ENCODE peak calls at places on chromosomes 16 and 17, in ten cellular contexts. One of them, this sample, is unnamed.

GRCh38 chr16:49588729-49589384 is 215.3 kb downstream of the C16orf78 start:
- DNase-seq in H9: peak; percentile 23
- DNase-seq in foreskin fibroblast: peak; percentile 21
- DNase-seq in natural killer cell: no peak
- DNase-seq in WTC11: peak; percentile 10
- DNase-seq in choroid plexus epithelial cell: peak; percentile 81
- DNase-seq in hepatocyte: no peak
- DNase-seq in nephron progenitor cell: no peak
- DNase-seq in fibroblast of the aortic adventitia: peak; percentile 27
- DNase-seq in body of pancreas: no peak
- DNase-seq in this sample: peak; percentile 25

GRCh38 chr16:79599837-79600635 is 501 bp downstream of the MAF start:
- DNase-seq in H9: peak; percentile 67
- DNase-seq in foreskin fibroblast: peak; percentile 69
- DNase-seq in natural killer cell: peak; percentile 60
- DNase-seq in WTC11: peak; percentile 65
- DNase-seq in choroid plexus epithelial cell: peak; percentile 49
- DNase-seq in hepatocyte: peak; percentile 82
- DNase-seq in nephron progenitor cell: peak; percentile 82
- DNase-seq in fibroblast of the aortic adventitia: no peak
- DNase-seq in body of pancreas: peak; percentile 63
- DNase-seq in this sample: peak; percentile 51

GRCh38 chr16:76784530-76784929 is 406.5 kb upstream of the MON1B start:
- DNase-seq in H9: no peak
- DNase-seq in foreskin fibroblast: no peak
- DNase-seq in natural killer cell: no peak
- DNase-seq in WTC11: no peak
- DNase-seq in choroid plexus epithelial cell: no peak
- DNase-seq in hepatocyte: no peak
- DNase-seq in nephron progenitor cell: no peak
- DNase-seq in fibroblast of the aortic adventitia: no peak
- DNase-seq in body of pancreas: no peak
- DNase-seq in this sample: no peak

GRCh38 chr16:50548659-50549560 is 714 bp downstream of the NKD1 start:
- DNase-seq in H9: no peak
- DNase-seq in foreskin fibroblast: peak; percentile 38
- DNase-seq in natural killer cell: no peak
- DNase-seq in WTC11: peak; percentile 30
- DNase-seq in choroid plexus epithelial cell: peak; percentile 11
- DNase-seq in hepatocyte: no peak
- DNase-seq in nephron progenitor cell: peak; percentile 59
- DNase-seq in fibroblast of the aortic adventitia: no peak
- DNase-seq in body of pancreas: peak; percentile 27
- DNase-seq in this sample: no peak

GRCh38 chr16:84530590-84530989 is 26.1 kb upstream of the MEAK7 start:
- DNase-seq in H9: no peak
- DNase-seq in foreskin fibroblast: no peak
- DNase-seq in natural killer cell: no peak
- DNase-seq in WTC11: no peak
- DNase-seq in choroid plexus epithelial cell: no peak
- DNase-seq in hepatocyte: no peak
- DNase-seq in nephron progenitor cell: no peak
- DNase-seq in fibroblast of the aortic adventitia: no peak
- DNase-seq in body of pancreas: no peak
- DNase-seq in this sample: no peak

GRCh38 chr17:65137076-65137935 is at the start of gene RGS9:
- DNase-seq in H9: peak; percentile 98
- DNase-seq in foreskin fibroblast: peak; percentile 83
- DNase-seq in natural killer cell: peak; percentile 89
- DNase-seq in WTC11: peak; percentile 89
- DNase-seq in choroid plexus epithelial cell: peak; percentile 54
- DNase-seq in hepatocyte: peak; percentile 90
- DNase-seq in nephron progenitor cell: peak; percentile 88
- DNase-seq in fibroblast of the aortic adventitia: peak; percentile 56
- DNase-seq in body of pancreas: peak; percentile 84
- DNase-seq in this sample: peak; percentile 91

GRCh38 chr17:55366020-55366481 is 55.6 kb downstream of the MMD start:
- DNase-seq in H9: no peak
- DNase-seq in foreskin fibroblast: no peak
- DNase-seq in natural killer cell: no peak
- DNase-seq in WTC11: no peak
- DNase-seq in choroid plexus epithelial cell: no peak
- DNase-seq in hepatocyte: no peak
- DNase-seq in nephron progenitor cell: no peak
- DNase-seq in fibroblast of the aortic adventitia: no peak
- DNase-seq in body of pancreas: no peak
- DNase-seq in this sample: no peak

GRCh38 chr17:9123594-9124553 is 102.6 kb downstream of the NTN1 start:
- DNase-seq in H9: no peak
- DNase-seq in foreskin fibroblast: no peak
- DNase-seq in natural killer cell: no peak
- DNase-seq in WTC11: no peak
- DNase-seq in choroid plexus epithelial cell: no peak
- DNase-seq in hepatocyte: no peak
- DNase-seq in nephron progenitor cell: peak; percentile 21
- DNase-seq in fibroblast of the aortic adventitia: no peak
- DNase-seq in body of pancreas: no peak
- DNase-seq in this sample: no peak

GRCh38 chr17:1931759-1932579 is 93.2 kb downstream of the RTN4RL1 start:
- DNase-seq in H9: peak; percentile 85
- DNase-seq in foreskin fibroblast: peak; percentile 16
- DNase-seq in natural killer cell: no peak
- DNase-seq in WTC11: peak; percentile 73
- DNase-seq in choroid plexus epithelial cell: no peak
- DNase-seq in hepatocyte: peak; percentile 74
- DNase-seq in nephron progenitor cell: peak; percentile 66
- DNase-seq in fibroblast of the aortic adventitia: peak; percentile 16
- DNase-seq in body of pancreas: peak; percentile 61
- DNase-seq in this sample: no peak

GRCh38 chr16:2475413-2476344 is 752 bp downstream of the TBC1D24 start:
- DNase-seq in H9: peak; percentile 56
- DNase-seq in foreskin fibroblast: peak; percentile 31
- DNase-seq in natural killer cell: no peak
- DNase-seq in WTC11: peak; percentile 45
- DNase-seq in choroid plexus epithelial cell: no peak
- DNase-seq in hepatocyte: peak; percentile 64
- DNase-seq in nephron progenitor cell: no peak
- DNase-seq in fibroblast of the aortic adventitia: no peak
- DNase-seq in body of pancreas: peak; percentile 67
- DNase-seq in this sample: no peak

GRCh38 chr17:3004925-3005324 is 58.5 kb downstream of the OR1D5 start:
- DNase-seq in H9: no peak
- DNase-seq in foreskin fibroblast: no peak
- DNase-seq in natural killer cell: no peak
- DNase-seq in WTC11: no peak
- DNase-seq in choroid plexus epithelial cell: no peak
- DNase-seq in hepatocyte: no peak
- DNase-seq in nephron progenitor cell: no peak
- DNase-seq in fibroblast of the aortic adventitia: no peak
- DNase-seq in body of pancreas: peak; percentile 37
- DNase-seq in this sample: no peak

GRCh38 chr17:9648521-9649110 is 3.3 kb downstream of the USP43 start:
- DNase-seq in H9: peak; percentile 53
- DNase-seq in foreskin fibroblast: no peak
- DNase-seq in natural killer cell: no peak
- DNase-seq in WTC11: peak; percentile 34
- DNase-seq in choroid plexus epithelial cell: no peak
- DNase-seq in hepatocyte: no peak
- DNase-seq in nephron progenitor cell: no peak
- DNase-seq in fibroblast of the aortic adventitia: no peak
- DNase-seq in body of pancreas: no peak
- DNase-seq in this sample: no peak

DNA sequence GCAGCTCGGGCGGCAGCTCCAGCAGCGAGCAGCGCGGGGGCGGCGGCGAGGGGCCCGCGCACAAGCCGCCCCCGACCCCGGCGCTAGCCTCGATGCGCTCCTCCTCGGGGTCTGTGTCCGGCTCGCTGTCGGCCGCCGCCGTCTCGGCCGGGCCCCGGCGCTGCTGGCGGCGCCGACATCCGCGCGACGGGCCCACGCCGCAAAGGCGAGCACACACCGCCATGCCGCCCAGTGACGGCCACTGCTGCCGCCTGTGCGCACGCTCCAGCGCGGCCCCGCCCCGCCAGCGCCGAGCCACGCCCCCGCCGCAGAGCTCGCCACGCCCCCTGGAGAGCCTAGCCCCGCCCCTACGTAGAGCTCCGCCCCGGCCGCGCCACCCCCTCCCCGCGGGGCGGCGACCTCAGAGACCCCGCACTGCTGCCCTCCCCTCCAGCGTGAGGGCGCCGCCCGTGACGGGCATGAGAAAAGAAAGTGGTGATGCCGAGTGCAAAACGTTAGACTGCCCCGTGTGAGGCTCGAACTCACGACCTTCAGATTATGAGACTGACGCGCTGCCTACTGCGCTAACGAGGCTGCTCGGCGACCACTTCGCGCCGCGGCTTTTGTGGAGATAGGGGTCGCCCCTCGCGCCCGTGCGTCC is at the start of gene FBXO31:
- DNase-seq in H9: peak; percentile 94
- DNase-seq in foreskin fibroblast: peak; percentile 96
- DNase-seq in natural killer cell: peak; percentile 94
- DNase-seq in WTC11: peak; percentile 88
- DNase-seq in choroid plexus epithelial cell: peak; percentile 93
- DNase-seq in hepatocyte: peak; percentile 94
- DNase-seq in nephron progenitor cell: peak; percentile 92
- DNase-seq in fibroblast of the aortic adventitia: peak; percentile 94
- DNase-seq in body of pancreas: peak; percentile 77
- DNase-seq in this sample: peak; percentile 88
- TF ChIP-seq CTCF in H9: no peak
- TF ChIP-seq CTCF in foreskin fibroblast: no peak
- TF ChIP-seq CTCF in natural killer cell: no peak
- TF ChIP-seq CTCF in WTC11: no peak
- TF ChIP-seq CTCF in choroid plexus epithelial cell: no peak
- TF ChIP-seq CTCF in hepatocyte: no peak
- TF ChIP-seq CTCF in nephron progenitor cell: no peak
- TF ChIP-seq CTCF in fibroblast of the aortic adventitia: no peak
- TF ChIP-seq CTCF in body of pancreas: peak; percentile 21
- TF ChIP-seq CTCF in this sample: no peak

DNA sequence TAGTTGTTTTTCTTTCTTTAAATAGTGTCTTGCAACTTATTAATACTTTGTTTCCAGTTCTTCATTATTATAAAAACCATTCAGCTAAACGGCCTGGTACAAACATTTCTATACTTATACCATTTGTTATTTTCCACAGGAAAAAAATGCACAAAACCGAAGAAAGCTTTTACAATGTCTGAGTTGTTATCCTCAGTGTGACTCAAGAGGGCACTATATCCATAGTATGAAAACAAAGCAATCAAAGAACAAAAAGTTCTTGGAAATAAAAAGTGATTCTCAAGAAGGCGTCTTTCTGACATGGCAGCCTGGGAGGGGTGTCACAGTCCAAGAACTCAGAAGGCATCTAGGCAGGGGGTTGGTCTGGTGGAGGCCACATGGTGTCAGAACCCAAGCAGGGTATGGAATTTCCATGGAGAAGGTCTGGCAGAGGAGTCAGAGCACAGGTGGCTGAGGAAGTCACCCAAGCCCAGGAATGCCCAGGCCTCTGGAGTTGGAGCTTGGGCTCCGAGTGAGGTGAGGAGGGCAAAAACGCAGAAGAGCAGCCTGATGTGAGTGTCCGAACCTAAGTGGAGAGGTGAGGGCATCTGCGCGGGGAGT is 70.9 kb upstream of the ATP2A3 start:
- DNase-seq in H9: no peak
- DNase-seq in foreskin fibroblast: peak; percentile 8
- DNase-seq in natural killer cell: no peak
- DNase-seq in WTC11: no peak
- DNase-seq in choroid plexus epithelial cell: peak; percentile 25
- DNase-seq in hepatocyte: no peak
- DNase-seq in nephron progenitor cell: no peak
- DNase-seq in fibroblast of the aortic adventitia: no peak
- DNase-seq in body of pancreas: peak; percentile 38
- DNase-seq in this sample: no peak
- TF ChIP-seq CTCF in H9: peak; percentile 28
- TF ChIP-seq CTCF in foreskin fibroblast: no peak
- TF ChIP-seq CTCF in natural killer cell: no peak
- TF ChIP-seq CTCF in WTC11: no peak
- TF ChIP-seq CTCF in choroid plexus epithelial cell: peak; percentile 20
- TF ChIP-seq CTCF in hepatocyte: peak; percentile 13
- TF ChIP-seq CTCF in nephron progenitor cell: no peak
- TF ChIP-seq CTCF in fibroblast of the aortic adventitia: no peak
- TF ChIP-seq CTCF in body of pancreas: peak; percentile 41
- TF ChIP-seq CTCF in this sample: no peak

GRCh38 chr16:4388275-4389021 is 16.8 kb downstream of the VASN start:
- DNase-seq in H9: no peak
- DNase-seq in foreskin fibroblast: peak; percentile 77
- DNase-seq in natural killer cell: no peak
- DNase-seq in WTC11: no peak
- DNase-seq in choroid plexus epithelial cell: peak; percentile 65
- DNase-seq in hepatocyte: no peak
- DNase-seq in nephron progenitor cell: peak; percentile 27
- DNase-seq in fibroblast of the aortic adventitia: peak; percentile 54
- DNase-seq in body of pancreas: no peak
- DNase-seq in this sample: no peak

GRCh38 chr16:4391635-4392381 is 20.2 kb downstream of the VASN start:
- DNase-seq in H9: peak; percentile 82
- DNase-seq in foreskin fibroblast: peak; percentile 29
- DNase-seq in natural killer cell: no peak
- DNase-seq in WTC11: peak; percentile 72
- DNase-seq in choroid plexus epithelial cell: no peak
- DNase-seq in hepatocyte: no peak
- DNase-seq in nephron progenitor cell: peak; percentile 39
- DNase-seq in fibroblast of the aortic adventitia: no peak
- DNase-seq in body of pancreas: no peak
- DNase-seq in this sample: no peak

GRCh38 chr16:4392382-4393242 is 21.0 kb downstream of the VASN start:
- DNase-seq in H9: peak; percentile 94
- DNase-seq in foreskin fibroblast: peak; percentile 97
- DNase-seq in natural killer cell: no peak
- DNase-seq in WTC11: peak; percentile 81
- DNase-seq in choroid plexus epithelial cell: peak; percentile 64
- DNase-seq in hepatocyte: peak; percentile 82
- DNase-seq in nephron progenitor cell: peak; percentile 64
- DNase-seq in fibroblast of the aortic adventitia: peak; percentile 80
- DNase-seq in body of pancreas: no peak
- DNase-seq in this sample: peak; percentile 83

GRCh38 chr16:4389051-4389955 is 17.7 kb downstream of the VASN start:
- DNase-seq in H9: no peak
- DNase-seq in foreskin fibroblast: peak; percentile 18
- DNase-seq in natural killer cell: no peak
- DNase-seq in WTC11: peak; percentile 14
- DNase-seq in choroid plexus epithelial cell: no peak
- DNase-seq in hepatocyte: no peak
- DNase-seq in nephron progenitor cell: no peak
- DNase-seq in fibroblast of the aortic adventitia: no peak
- DNase-seq in body of pancreas: no peak
- DNase-seq in this sample: no peak

GRCh38 chr16:4390266-4391260 is 18.9 kb downstream of the VASN start:
- DNase-seq in H9: peak; percentile 76
- DNase-seq in foreskin fibroblast: no peak
- DNase-seq in natural killer cell: no peak
- DNase-seq in WTC11: peak; percentile 62
- DNase-seq in choroid plexus epithelial cell: no peak
- DNase-seq in hepatocyte: no peak
- DNase-seq in nephron progenitor cell: peak; percentile 9
- DNase-seq in fibroblast of the aortic adventitia: no peak
- DNase-seq in body of pancreas: no peak
- DNase-seq in this sample: no peak
- TF ChIP-seq CTCF in H9: peak; percentile 60
- TF ChIP-seq CTCF in foreskin fibroblast: peak; percentile 3
- TF ChIP-seq CTCF in natural killer cell: no peak
- TF ChIP-seq CTCF in WTC11: no peak
- TF ChIP-seq CTCF in choroid plexus epithelial cell: peak; percentile 49
- TF ChIP-seq CTCF in hepatocyte: no peak
- TF ChIP-seq CTCF in nephron progenitor cell: no peak
- TF ChIP-seq CTCF in fibroblast of the aortic adventitia: no peak
- TF ChIP-seq CTCF in body of pancreas: no peak
- TF ChIP-seq CTCF in this sample: no peak

GRCh38 chr17:17952691-17953090 is 19.5 kb downstream of the TOM1L2 start:
- DNase-seq in H9: peak; percentile 55
- DNase-seq in foreskin fibroblast: no peak
- DNase-seq in natural killer cell: no peak
- DNase-seq in WTC11: peak; percentile 42
- DNase-seq in choroid plexus epithelial cell: no peak
- DNase-seq in hepatocyte: no peak
- DNase-seq in nephron progenitor cell: no peak
- DNase-seq in fibroblast of the aortic adventitia: no peak
- DNase-seq in body of pancreas: no peak
- DNase-seq in this sample: no peak
- TF ChIP-seq CTCF in H9: peak; percentile 45
- TF ChIP-seq CTCF in foreskin fibroblast: no peak
- TF ChIP-seq CTCF in natural killer cell: no peak
- TF ChIP-seq CTCF in WTC11: no peak
- TF ChIP-seq CTCF in choroid plexus epithelial cell: no peak
- TF ChIP-seq CTCF in hepatocyte: no peak
- TF ChIP-seq CTCF in nephron progenitor cell: no peak
- TF ChIP-seq CTCF in fibroblast of the aortic adventitia: no peak
- TF ChIP-seq CTCF in body of pancreas: no peak
- TF ChIP-seq CTCF in this sample: no peak